ENCODE peak calls at places on chromosomes 3 and 15, in nine cellular contexts. N is HepG2, X is GM12878, S is gastrocnemius medialis, F is right lobe of liver, W is A549, R is body of pancreas, T is K562, V is IMR-90. G is an unnamed sample. For H3K9me3, the result is how much of the 10 kb centered on the place peaks cover.

GRCh38 chr15:40285151-40285898 is 2.5 kb upstream of the ANKRD63 start:
- ATAC-seq in N (no peak), X (no peak), S (no peak), F (no peak), W (no peak), R (no peak), T (no peak), V (peak), G (no peak)

GRCh38 chr15:70077436-70077835 is 20.3 kb downstream of the TLE3 start:
- ATAC-seq in N (no peak), X (no peak), S (peak), F (no peak), W (no peak), R (no peak), T (no peak), V (no peak), G (peak)

GRCh38 chr3:17038900-17039545 is 154.3 kb downstream of the PLCL2 start:
- ATAC-seq in N (no peak), X (peak), S (no peak), F (no peak), W (peak), R (no peak), T (no peak), V (no peak), G (no peak)

GRCh38 chr15:88805031-88805780 is 2.0 kb downstream of the ACAN start:
- ATAC-seq in N (no peak), X (peak), S (no peak), F (no peak), W (peak), R (no peak), T (no peak), V (no peak), G (no peak)

GRCh38 chr3:13389378-13389777 is 30.7 kb downstream of the NUP210 start:
- ATAC-seq in N (no peak), X (no peak), S (no peak), F (no peak), W (no peak), R (no peak), T (no peak), V (no peak), G (no peak)

GRCh38 chr15:96354731-96355560 is 24.4 kb downstream of the NR2F2 start:
- ATAC-seq in N (peak), X (peak), S (peak), F (peak), W (peak), R (no peak), T (peak), V (peak), G (peak)

GRCh38 chr3:112018712-112019111 is 15.8 kb upstream of the TMPRSS7 start:
- ATAC-seq in N (no peak), X (no peak), S (no peak), F (peak), W (no peak), R (no peak), T (no peak), V (no peak), G (no peak)

GRCh38 chr3:174028673-174029072 is 631.1 kb downstream of the NLGN1 start:
- ATAC-seq in N (no peak), X (no peak), S (no peak), F (no peak), W (no peak), R (no peak), T (no peak), V (no peak), G (no peak)

GRCh38 chr15:68340711-68341671 is 63.4 kb downstream of the FEM1B start:
- ATAC-seq in N (no peak), X (no peak), S (peak), F (no peak), W (no peak), R (no peak), T (no peak), V (no peak), G (peak)

GRCh38 chr3:99878005-99878404 is 60.3 kb downstream of the CMSS1 start:
- ATAC-seq in N (no peak), X (peak), S (peak), F (no peak), W (peak), R (peak), T (peak), V (peak), G (peak)

GRCh38 chr3:117408811-117409210 is 699.2 kb downstream of the TUSC7 start:
- ATAC-seq in N (no peak), X (no peak), S (no peak), F (no peak), W (no peak), R (no peak), T (no peak), V (peak), G (no peak)

GRCh38 chr3:159964166-159964973 is 24.3 kb upstream of the IL12A start:
- ATAC-seq in N (no peak), X (peak), S (no peak), F (no peak), W (peak), R (no peak), T (no peak), V (peak), G (no peak)

GRCh38 chr3:25021816-25022215 is 406.2 kb upstream of the RARB start:
- ATAC-seq in N (peak), X (no peak), S (no peak), F (peak), W (peak), R (no peak), T (no peak), V (no peak), G (no peak)

GRCh38 chr3:51813539-51813938 is 34.5 kb upstream of the IQCF6 start:
- ATAC-seq in N (no peak), X (no peak), S (peak), F (peak), W (no peak), R (no peak), T (no peak), V (no peak), G (no peak)

GRCh38 chr3:56864090-56864489 is 62.3 kb upstream of the ARHGEF3 start:
- ATAC-seq in N (no peak), X (peak), S (no peak), F (no peak), W (no peak), R (no peak), T (no peak), V (no peak), G (no peak)

GRCh38 chr15:49991587-49991986 is 127.4 kb downstream of the ATP8B4 start:
- ATAC-seq in N (no peak), X (no peak), S (no peak), F (no peak), W (no peak), R (no peak), T (no peak), V (peak), G (no peak)

GRCh38 chr3:18575573-18575972 is 150.4 kb upstream of the SATB1 start:
- ATAC-seq in N (no peak), X (no peak), S (no peak), F (no peak), W (no peak), R (no peak), T (no peak), V (no peak), G (no peak)

GRCh38 chr3:24343084-24343783 is 151.4 kb downstream of the THRB start:
- ATAC-seq in N (no peak), X (no peak), S (no peak), F (no peak), W (no peak), R (no peak), T (no peak), V (peak), G (no peak)

GRCh38 chr3:34219556-34219955 is 421.1 kb downstream of the PDCD6IP start:
- ATAC-seq in N (no peak), X (no peak), S (no peak), F (no peak), W (no peak), R (no peak), T (no peak), V (no peak), G (no peak)

GRCh38 chr3:192501427-192501826 is 225.9 kb downstream of the FGF12 start:
- ATAC-seq in N (no peak), X (no peak), S (no peak), F (no peak), W (no peak), R (no peak), T (no peak), V (no peak), G (no peak)

GRCh38 chr15:71338827-71339542 is 223.7 kb downstream of the THSD4 start:
- ATAC-seq in N (no peak), X (no peak), S (no peak), F (peak), W (peak), R (no peak), T (no peak), V (no peak), G (peak)

GRCh38 chr3:73511555-73511954 is 113.2 kb downstream of the PDZRN3 start:
- ATAC-seq in N (no peak), X (no peak), S (no peak), F (no peak), W (no peak), R (no peak), T (no peak), V (peak), G (peak)

GRCh38 chr3:30752961-30753360 is 141.5 kb downstream of the GADL1 start:
- ATAC-seq in N (peak), X (peak), S (no peak), F (peak), W (peak), R (no peak), T (no peak), V (peak), G (peak)

GRCh38 chr15:98397411-98397810 is 250.9 kb upstream of the IGF1R start:
- ATAC-seq in N (no peak), X (no peak), S (no peak), F (no peak), W (no peak), R (no peak), T (no peak), V (no peak), G (no peak)

GRCh38 chr15:58185439-58185838 is 47.3 kb downstream of the AQP9 start:
- ATAC-seq in N (no peak), X (peak), S (no peak), F (no peak), W (no peak), R (no peak), T (no peak), V (no peak), G (no peak)

GRCh38 chr3:197083486-197083885 is 53.9 kb upstream of the MELTF start:
- ATAC-seq in N (no peak), X (peak), S (peak), F (no peak), W (peak), R (no peak), T (peak), V (peak), G (no peak)

GRCh38 chr15:87570186-87570585 is 686.4 kb downstream of the NTRK3 start:
- ATAC-seq in N (no peak), X (no peak), S (no peak), F (no peak), W (no peak), R (no peak), T (no peak), V (no peak), G (no peak)

GRCh38 chr3:107841864-107842263 is 249.0 kb downstream of the CD47 start:
- ATAC-seq in N (no peak), X (no peak), S (no peak), F (no peak), W (no peak), R (no peak), T (no peak), V (no peak), G (no peak)

GRCh38 chr15:51973775-51974174 is 2.2 kb upstream of the LEO1 start:
- ATAC-seq in N (no peak), X (no peak), S (no peak), F (no peak), W (no peak), R (no peak), T (no peak), V (no peak), G (no peak)

GRCh38 chr15:77455696-77456293 is 35.1 kb downstream of the HMG20A start:
- ATAC-seq in N (no peak), X (peak), S (peak), F (peak), W (no peak), R (no peak), T (no peak), V (peak), G (peak)

GRCh38 chr3:164407111-164407510 is 671.2 kb downstream of the SI start:
- ATAC-seq in N (no peak), X (peak), S (no peak), F (no peak), W (no peak), R (no peak), T (no peak), V (no peak), G (no peak)

GRCh38 chr3:45055411-45056143 is 29.5 kb downstream of the CLEC3B start:
- ATAC-seq in N (peak), X (peak), S (peak), F (no peak), W (peak), R (no peak), T (peak), V (peak), G (no peak)

GRCh38 chr3:180085122-180085710 is 48.5 kb upstream of the PEX5L start:
- ATAC-seq in N (no peak), X (peak), S (no peak), F (no peak), W (no peak), R (no peak), T (no peak), V (no peak), G (no peak)

GRCh38 chr15:85778107-85778776 is 16.5 kb downstream of the KLHL25 start:
- ATAC-seq in N (no peak), X (no peak), S (peak), F (peak), W (no peak), R (no peak), T (no peak), V (no peak), G (peak)

GRCh38 chr15:79923068-79923514 is 26.3 kb upstream of the MTHFS start:
- ATAC-seq in N (peak), X (peak), S (peak), F (peak), W (peak), R (peak), T (peak), V (peak), G (peak)

GRCh38 chr15:62060896-62061280 is 641 bp upstream of the VPS13C start:
- ATAC-seq in N (no peak), X (no peak), S (peak), F (peak), W (peak), R (no peak), T (no peak), V (no peak), G (no peak)

GRCh38 chr15:25701716-25702465 is 161.2 kb downstream of the ATP10A start:
- ATAC-seq in N (no peak), X (no peak), S (no peak), F (no peak), W (no peak), R (no peak), T (no peak), V (no peak), G (no peak)

GRCh38 chr3:169581633-169582032 is 81.9 kb downstream of the MECOM start:
- ATAC-seq in N (no peak), X (peak), S (no peak), F (no peak), W (no peak), R (no peak), T (no peak), V (no peak), G (no peak)

GRCh38 chr3:104275199-104275598 is 1091.5 kb upstream of the ALCAM start:
- ATAC-seq in N (no peak), X (no peak), S (no peak), F (no peak), W (no peak), R (no peak), T (no peak), V (no peak), G (no peak)

GRCh38 chr3:104281713-104282112 is 1085.0 kb upstream of the ALCAM start:
- ATAC-seq in N (no peak), X (no peak), S (no peak), F (no peak), W (no peak), R (no peak), T (no peak), V (no peak), G (no peak)

GRCh38 chr3:104279617-104280016 is 1087.1 kb upstream of the ALCAM start:
- ATAC-seq in N (no peak), X (no peak), S (no peak), F (peak), W (no peak), R (no peak), T (no peak), V (peak), G (no peak)
- H3K9me3 ChIP-seq in N (half or more), X (under half), S (under half), F (under half), W (under half), R (under half), T (under half), V (under half), G (under half)

DNA sequence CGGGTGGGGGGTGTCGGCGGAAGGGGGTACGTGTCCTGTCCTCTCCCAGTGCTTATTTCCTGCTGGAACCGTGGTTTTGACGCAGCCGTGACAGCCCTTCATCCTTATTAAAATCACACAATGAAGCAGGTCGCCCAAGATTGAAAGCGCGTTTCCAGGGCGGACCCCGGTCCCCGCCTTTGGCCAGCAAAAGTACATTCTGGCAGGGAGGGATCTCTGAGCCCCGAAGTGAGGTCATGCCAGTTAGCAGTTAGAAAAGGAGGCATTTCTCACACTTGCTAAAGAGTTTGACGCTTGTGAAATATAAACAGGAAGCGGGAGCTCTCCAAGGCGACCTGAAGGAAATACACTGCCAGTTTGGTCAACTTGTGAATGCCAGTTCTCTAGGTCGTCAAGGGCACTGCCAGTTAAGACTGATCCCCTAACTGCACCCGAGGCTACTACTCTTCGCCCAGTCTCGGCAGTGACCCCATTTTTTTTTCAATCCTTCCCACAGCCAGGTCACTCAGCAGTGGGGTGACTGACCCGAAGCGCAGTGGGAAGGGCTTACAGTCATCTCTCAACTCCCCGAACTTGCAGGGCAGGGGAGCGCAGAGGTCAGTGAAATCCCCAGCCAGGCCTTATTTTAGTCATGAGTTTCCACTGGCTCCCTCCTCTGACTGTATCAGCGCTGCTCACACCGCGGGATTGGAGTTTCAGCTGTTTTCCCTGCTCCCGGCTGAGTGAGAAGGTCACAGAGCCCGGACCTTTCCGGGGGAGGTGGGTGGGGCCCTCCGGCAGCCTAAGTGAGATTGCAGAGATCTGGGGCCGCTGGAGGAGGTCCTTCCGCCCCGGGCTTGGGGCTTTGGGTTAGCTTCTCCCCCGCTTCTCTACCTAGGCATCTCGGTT is 2.0 kb upstream of the BHLHE40 start:
- ATAC-seq in N (peak), X (peak), S (peak), F (peak), W (peak), R (peak), T (peak), V (peak), G (peak)
- TF ChIP-seq POLR2A in N (no peak), X (peak), S (peak), F (peak), W (peak), R (peak), T (peak), V (peak), G (peak)

GRCh38 chr15:20351448-20351961 is 190.1 kb downstream of the GOLGA6L6 start:
- ATAC-seq in N (no peak), X (no peak), S (no peak), F (no peak), W (no peak), R (no peak), T (no peak), V (no peak), G (no peak)
- H3K9me3 ChIP-seq in N (under half), X (under half), S (under half), F (under half), W (under half), R (under half), T (under half), V (half or more), G (under half)

DNA sequence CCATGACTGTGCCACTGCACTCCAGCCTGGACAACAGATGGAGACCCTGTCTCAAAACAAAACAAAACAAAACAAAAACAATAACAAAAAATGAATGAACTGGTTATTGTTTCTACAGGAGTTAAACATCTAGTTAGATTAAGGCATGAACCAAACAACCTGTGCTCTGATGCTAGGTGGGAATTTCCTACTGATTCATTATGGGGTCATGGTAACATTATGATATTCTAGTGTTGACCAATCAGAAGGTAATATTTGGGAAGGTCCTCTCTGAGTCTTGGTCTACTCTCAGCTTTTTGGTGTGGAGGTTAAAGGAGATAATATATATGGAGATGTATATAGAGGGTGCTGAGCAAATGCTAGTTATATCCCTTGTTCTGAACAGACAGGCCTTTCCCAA is 37.6 kb downstream of the MCF2L2 start:
- ATAC-seq in N (no peak), X (peak), S (no peak), F (no peak), W (no peak), R (no peak), T (no peak), V (no peak), G (no peak)
- TF ChIP-seq POLR2A in N (no peak), X (no peak), S (no peak), F (no peak), W (no peak), R (no peak), T (no peak), V (no peak), G (no peak)

DNA sequence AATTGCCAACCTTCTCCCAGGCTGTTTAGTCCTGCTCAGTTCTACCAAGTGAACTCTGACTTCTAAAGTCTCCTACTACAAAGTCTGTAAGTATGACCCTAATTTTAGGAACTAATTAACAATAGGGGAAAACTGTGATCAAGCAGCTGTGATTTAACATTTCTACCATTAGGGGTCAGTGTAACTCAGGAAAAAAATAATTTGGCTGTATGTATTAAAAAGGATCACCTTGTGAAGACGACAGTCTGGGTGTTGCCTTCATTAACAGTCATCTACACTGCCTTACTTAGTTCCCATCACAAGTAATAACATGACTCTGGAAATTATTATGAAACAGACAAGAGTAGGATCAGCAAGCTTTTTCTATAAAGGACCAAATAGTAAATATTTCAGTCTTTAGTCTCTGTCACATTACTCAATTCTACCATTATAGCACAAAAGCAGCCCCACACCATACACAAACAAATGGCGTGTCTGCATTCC is 4.2 kb upstream of the NPHP3 start:
- ATAC-seq in N (no peak), X (no peak), S (no peak), F (no peak), W (no peak), R (no peak), T (no peak), V (no peak), G (no peak)
- H3K9me3 ChIP-seq in N (under half), X (under half), S (under half), F (under half), W (under half), R (under half), T (under half), V (under half), G (under half)